ENCODE peak calls at places on chromosomes 3 and 15, in four cellular contexts. R is activated CD4-positive, alpha-beta memory T cell treated with anti-CD3 and anti-CD28 coated beads, Interleukin-2, amount 10 ng/mL, durations not matched to agents 7 days and 5 days; H is B cell; S is stimulated activated CD4-positive, alpha-beta T cell treated with anti-CD3 and anti-CD28 coated beads, Interleukin-1b, Interleukin-23, amount 100 ng/mL, for 24 hours. L is an unnamed sample.

GRCh38 chr15:65512807-65513416 is 4.6 kb downstream of the DPP8 start:
- DNase-seq in R (no peak), H (no peak), S (no peak), L (no peak)

GRCh38 chr3:195909645-195910498 is 1.5 kb upstream of the TNK2 start:
- DNase-seq in R (peak; percentile 89), H (peak; percentile 87), S (peak; percentile 65), L (peak; percentile 95)

GRCh38 chr3:46913644-46914043 is 36.1 kb downstream of the PTH1R start:
- DNase-seq in R (no peak), H (peak; percentile 35), S (no peak), L (no peak)

GRCh38 chr3:79139395-79140060 is 628.3 kb downstream of the ROBO1 start:
- DNase-seq in R (no peak), H (no peak), S (no peak), L (no peak)

GRCh38 chr3:76859596-76859995 is 180.3 kb upstream of the ROBO2 start:
- DNase-seq in R (no peak), H (no peak), S (no peak), L (no peak)

GRCh38 chr15:38768970-38769369 is 204.4 kb upstream of the RASGRP1 start:
- DNase-seq in R (no peak), H (no peak), S (no peak), L (no peak)

GRCh38 chr3:53232641-53233377 is 23.0 kb downstream of the TKT start:
- DNase-seq in R (no peak), H (no peak), S (no peak), L (no peak)

GRCh38 chr3:139286825-139287224 is 57.0 kb upstream of the MRPS22 start:
- DNase-seq in R (no peak), H (no peak), S (no peak), L (no peak)

GRCh38 chr3:149437286-149437685 is 37.2 kb upstream of the TM4SF4 start:
- DNase-seq in R (no peak), H (no peak), S (no peak), L (no peak)

GRCh38 chr3:53483821-53484220 is 10.6 kb upstream of the CACNA1D start:
- DNase-seq in R (no peak), H (no peak), S (no peak), L (no peak)

GRCh38 chr3:67790043-67790442 is 135.6 kb upstream of the SUCLG2 start:
- DNase-seq in R (peak; percentile 61), H (peak; percentile 52), S (peak; percentile 16), L (peak; percentile 84)

GRCh38 chr3:33807190-33807589 is 8.8 kb downstream of the PDCD6IP start:
- DNase-seq in R (no peak), H (no peak), S (no peak), L (no peak)

GRCh38 chr3:70832811-70833509 is 520.5 kb upstream of the MDFIC2 start:
- DNase-seq in R (no peak), H (no peak), S (no peak), L (no peak)

GRCh38 chr15:88539441-88539840 is 7.0 kb downstream of the DET1 start:
- DNase-seq in R (no peak), H (no peak), S (no peak), L (no peak)

GRCh38 chr3:142273501-142273900 is 48.1 kb upstream of the GK5 start:
- DNase-seq in R (no peak), H (no peak), S (no peak), L (no peak)

GRCh38 chr3:24640330-24640877 is 145.8 kb upstream of the THRB start:
- DNase-seq in R (no peak), H (no peak), S (no peak), L (no peak)

GRCh38 chr15:62781081-62781497 is 261.5 kb upstream of the TPM1 start:
- DNase-seq in R (no peak), H (no peak), S (no peak), L (no peak)

GRCh38 chr3:45958333-45958791 is 15.1 kb downstream of the CXCR6 start:
- DNase-seq in R (no peak), H (no peak), S (no peak), L (peak; percentile 62)

GRCh38 chr15:65377976-65378366 is at the start of gene IGDCC3:
- DNase-seq in R (no peak), H (no peak), S (no peak), L (no peak)

GRCh38 chr3:105157766-105158085 is 209.0 kb upstream of the ALCAM start:
- DNase-seq in R (no peak), H (no peak), S (no peak), L (no peak)

GRCh38 chr3:25679642-25680302 is 15.1 kb upstream of the TOP2B start:
- DNase-seq in R (no peak), H (no peak), S (no peak), L (no peak)

GRCh38 chr15:73881539-73882320 is 8.4 kb downstream of the TBC1D21 start:
- DNase-seq in R (no peak), H (no peak), S (no peak), L (no peak)

GRCh38 chr3:154122096-154122911 is 1.1 kb downstream of the ARHGEF26 start:
- DNase-seq in R (no peak), H (no peak), S (no peak), L (peak; percentile 57)

GRCh38 chr3:11230807-11231206 is 41.4 kb upstream of the ATG7 start:
- DNase-seq in R (no peak), H (no peak), S (no peak), L (no peak)

GRCh38 chr3:38586546-38587520 is 62.7 kb downstream of the SCN5A start:
- DNase-seq in R (peak; percentile 11), H (peak; percentile 32), S (no peak), L (peak; percentile 24)

GRCh38 chr3:150388468-150389418 is 19.4 kb upstream of the TSC22D2 start:
- DNase-seq in R (no peak), H (no peak), S (no peak), L (no peak)

GRCh38 chr3:112633757-112634156 is 7.2 kb downstream of the CCDC80 start:
- DNase-seq in R (no peak), H (no peak), S (no peak), L (no peak)

GRCh38 chr3:186825294-186825821 is 17.2 kb upstream of the ADIPOQ start:
- DNase-seq in R (peak; percentile 35), H (no peak), S (no peak), L (peak; percentile 75)

GRCh38 chr3:65406470-65406869 is 632.2 kb downstream of the MAGI1 start:
- DNase-seq in R (no peak), H (no peak), S (no peak), L (no peak)

GRCh38 chr15:49982586-49982985 is 136.4 kb downstream of the ATP8B4 start:
- DNase-seq in R (no peak), H (no peak), S (no peak), L (no peak)

GRCh38 chr3:157443873-157444770 is 7.5 kb downstream of the PTX3 start:
- DNase-seq in R (no peak), H (no peak), S (no peak), L (no peak)

GRCh38 chr15:56640127-56640526 is 93.2 kb downstream of the ZNF280D start:
- DNase-seq in R (no peak), H (no peak), S (no peak), L (no peak)

GRCh38 chr3:126340596-126340942 is 16.6 kb downstream of the KLF15 start:
- DNase-seq in R (no peak), H (peak; percentile 25), S (no peak), L (peak; percentile 17)

GRCh38 chr3:37628711-37629301 is 232.9 kb upstream of the CTDSPL start:
- DNase-seq in R (no peak), H (no peak), S (no peak), L (no peak)

GRCh38 chr3:126715432-126715831 is 11.4 kb downstream of the CHCHD6 start:
- DNase-seq in R (no peak), H (no peak), S (no peak), L (no peak)

GRCh38 chr3:152428577-152428976 is 159.8 kb downstream of the MBNL1 start:
- DNase-seq in R (no peak), H (no peak), S (no peak), L (no peak)

GRCh38 chr3:159443266-159443665 is 545.4 kb upstream of the IL12A start:
- DNase-seq in R (no peak), H (no peak), S (no peak), L (no peak)

GRCh38 chr15:31049122-31049521 is 52.4 kb downstream of the TRPM1 start:
- DNase-seq in R (no peak), H (peak; percentile 53), S (no peak), L (no peak)

GRCh38 chr3:133595341-133595740 is 21.9 kb downstream of the CDV3 start:
- DNase-seq in R (no peak), H (no peak), S (no peak), L (no peak)